ENCODE peak calls at places on chromosomes 16 and 17, in six cellular contexts. Z is substantia nigra, V is sigmoid colon, H is endothelial cell of umbilical vein, P is left ventricle myocardium inferior, W is A549. G is an unnamed sample.

GRCh38 chr16:59295474-59295873 is 561.4 kb upstream of the GOT2 start:
- DNase-seq in Z (no peak), V (no peak), H (no peak), P (no peak), W (no peak), G (no peak)

GRCh38 chr17:2400474-2400866 is 390 bp downstream of the MNT start:
- DNase-seq in Z (no peak), V (peak), H (peak), P (peak), W (no peak), G (no peak)

GRCh38 chr17:30821751-30822723 is 2.5 kb downstream of the CRLF3 start:
- DNase-seq in Z (no peak), V (no peak), H (no peak), P (no peak), W (no peak), G (no peak)

GRCh38 chr16:73036074-73036826 is 11.7 kb downstream of the ZFHX3 start:
- DNase-seq in Z (no peak), V (no peak), H (no peak), P (no peak), W (no peak), G (no peak)

GRCh38 chr16:87464691-87465300 is 28.0 kb downstream of the ZCCHC14 start:
- DNase-seq in Z (no peak), V (peak), H (no peak), P (peak), W (no peak), G (peak)

GRCh38 chr17:78558181-78558850 is 18.9 kb downstream of the DNAH17 start:
- DNase-seq in Z (no peak), V (no peak), H (no peak), P (no peak), W (peak), G (no peak)

GRCh38 chr16:89695086-89695874 is 6.2 kb downstream of the SPATA2L start:
- DNase-seq in Z (no peak), V (no peak), H (no peak), P (no peak), W (no peak), G (no peak)

GRCh38 chr17:42660692-42661345 is 1.7 kb downstream of the TUBG2 start:
- DNase-seq in Z (no peak), V (no peak), H (peak), P (no peak), W (no peak), G (no peak)

GRCh38 chr16:67228905-67229304 is 2.0 kb downstream of the TMEM208 start:
- DNase-seq in Z (no peak), V (no peak), H (no peak), P (no peak), W (no peak), G (no peak)

GRCh38 chr17:21095735-21096134 is 31.0 kb upstream of the DHRS7B start:
- DNase-seq in Z (no peak), V (no peak), H (no peak), P (no peak), W (no peak), G (no peak)
- H3K27ac ChIP-seq in Z (no peak), V (no peak), H (no peak), P (no peak), W (no peak), G (no peak)

GRCh38 chr17:48551601-48552452 is 6.9 kb upstream of the HOXB2 start:
- DNase-seq in Z (no peak), V (peak), H (no peak), P (no peak), W (no peak), G (no peak)

GRCh38 chr17:48551206-48551597 is 6.3 kb upstream of the HOXB2 start:
- DNase-seq in Z (no peak), V (no peak), H (no peak), P (no peak), W (no peak), G (no peak)

GRCh38 chr17:48553190-48553547 is 8.3 kb upstream of the HOXB2 start:
- DNase-seq in Z (no peak), V (peak), H (no peak), P (no peak), W (no peak), G (no peak)

GRCh38 chr17:48553837-48554236 is 8.9 kb upstream of the HOXB2 start:
- DNase-seq in Z (no peak), V (no peak), H (no peak), P (no peak), W (no peak), G (no peak)

GRCh38 chr17:48552453-48553189 is 7.7 kb upstream of the HOXB2 start:
- DNase-seq in Z (no peak), V (peak), H (no peak), P (no peak), W (no peak), G (no peak)
- H3K27ac ChIP-seq in Z (no peak), V (peak), H (no peak), P (no peak), W (peak), G (no peak)

DNA sequence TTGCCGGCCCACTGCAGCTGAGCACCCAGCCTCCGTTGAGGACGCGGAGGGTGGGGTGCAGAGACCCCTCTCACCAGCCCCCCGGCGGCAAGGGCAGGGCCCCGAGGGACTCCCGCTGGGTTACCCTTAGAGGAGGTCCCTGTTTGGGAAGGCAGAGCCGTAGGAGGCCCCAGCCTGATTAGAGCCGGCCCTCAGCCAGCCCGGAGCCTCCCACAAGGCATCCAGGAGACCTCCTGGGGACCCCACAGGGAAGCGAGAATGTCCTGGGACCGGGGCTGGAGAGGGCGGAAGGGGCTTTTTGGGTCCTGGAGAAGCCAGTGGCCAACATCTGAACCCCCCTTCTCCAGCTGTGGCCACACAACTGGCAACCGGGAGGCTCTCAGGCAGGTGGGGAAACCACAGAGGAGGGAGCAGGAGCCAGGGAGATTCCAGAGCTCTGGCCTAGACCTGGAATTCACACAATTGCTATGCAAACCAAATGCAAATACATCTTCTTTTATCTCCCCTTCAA is 21.7 kb upstream of the SP6 start:
- DNase-seq in Z (no peak), V (no peak), H (no peak), P (no peak), W (no peak), G (no peak)
- H3K27ac ChIP-seq in Z (no peak), V (no peak), H (no peak), P (no peak), W (no peak), G (no peak)

DNA sequence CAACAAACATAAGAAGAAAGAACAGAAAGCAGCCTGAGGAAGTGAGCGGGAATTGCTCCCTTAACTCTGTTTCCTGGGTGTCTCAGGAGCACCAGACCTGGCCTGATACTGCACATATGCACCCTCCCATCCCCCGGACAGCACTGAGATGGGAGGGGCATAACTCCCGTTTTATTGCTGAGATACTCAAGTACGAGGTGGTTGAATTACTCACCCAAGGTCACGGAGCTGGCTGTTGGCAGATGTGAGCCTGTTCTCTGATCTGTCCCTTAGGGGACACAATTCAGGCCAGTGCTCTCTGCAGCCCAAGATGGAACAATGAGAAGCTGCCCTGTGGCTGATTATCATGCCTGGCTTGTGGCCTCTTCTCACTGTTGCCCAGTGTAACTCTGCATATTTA is 9.1 kb upstream of the MED9 start:
- DNase-seq in Z (no peak), V (no peak), H (no peak), P (no peak), W (no peak), G (no peak)
- H3K27ac ChIP-seq in Z (no peak), V (no peak), H (no peak), P (no peak), W (no peak), G (no peak)

GRCh38 chr17:29643817-29644160 is 21.1 kb upstream of the CORO6 start:
- DNase-seq in Z (no peak), V (no peak), H (no peak), P (no peak), W (no peak), G (no peak)
- H3K27ac ChIP-seq in Z (peak), V (peak), H (peak), P (peak), W (no peak), G (peak)

GRCh38 chr17:35795007-35795870 is at the start of gene MMP28:
- DNase-seq in Z (no peak), V (no peak), H (peak), P (peak), W (peak), G (peak)
- H3K27ac ChIP-seq in Z (no peak), V (peak), H (no peak), P (peak), W (peak), G (peak)

GRCh38 chr17:50868594-50868993 is 2.4 kb upstream of the TOB1 start:
- DNase-seq in Z (no peak), V (no peak), H (no peak), P (no peak), W (no peak), G (no peak)
- H3K27ac ChIP-seq in Z (no peak), V (peak), H (no peak), P (peak), W (peak), G (peak)

DNA sequence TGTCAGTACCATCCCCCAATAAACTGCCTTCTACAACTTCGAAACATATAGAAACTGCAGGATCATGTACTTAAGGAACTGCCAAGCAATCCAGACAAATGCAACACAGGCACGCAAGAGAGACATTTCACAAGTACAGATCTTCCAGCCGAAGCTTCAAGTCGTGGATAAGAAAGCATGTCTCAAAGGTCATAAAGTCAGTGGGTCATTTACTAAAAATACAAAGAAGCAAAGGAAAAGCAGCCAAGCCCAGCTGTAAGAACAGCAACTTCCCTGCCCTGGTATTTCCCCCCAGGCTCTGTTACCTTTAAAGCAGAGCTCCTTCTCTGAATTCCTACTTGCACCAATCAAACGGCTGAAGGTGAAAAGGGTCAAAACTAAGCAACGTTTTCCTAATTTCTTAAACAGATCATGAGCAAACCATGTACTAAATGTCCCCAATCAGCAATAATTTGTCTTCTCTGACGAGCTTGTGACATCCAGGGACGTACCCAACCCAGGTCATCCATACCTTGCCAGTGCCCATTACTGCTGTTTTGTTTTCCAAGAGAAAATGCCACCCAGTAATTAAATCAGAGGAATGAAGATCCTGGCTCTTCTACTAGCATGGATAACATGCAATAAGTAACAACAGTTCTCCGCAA is 1.7 kb downstream of the AKTIP start:
- DNase-seq in Z (no peak), V (no peak), H (no peak), P (no peak), W (no peak), G (peak)
- H3K27ac ChIP-seq in Z (no peak), V (no peak), H (no peak), P (peak), W (no peak), G (no peak)

GRCh38 chr17:7549401-7550055 is 670 bp downstream of the TNFSF12 start:
- DNase-seq in Z (no peak), V (peak), H (no peak), P (peak), W (no peak), G (peak)
- H3K27ac ChIP-seq in Z (peak), V (peak), H (no peak), P (peak), W (peak), G (peak)